ENCODE peak calls at places on chromosome 12, in six cellular contexts. One of them, this sample, is unnamed.

GRCh38 chr12:56957229-56958052 is at the start of gene RDH16:
- DNase-seq in effector memory CD4-positive, alpha-beta T cell: no peak
- DNase-seq in heart left ventricle: no peak
- DNase-seq in CD8-positive, alpha-beta T cell: no peak
- DNase-seq in NT2/D1: no peak
- DNase-seq in upper lobe of right lung: no peak
- DNase-seq in this sample: no peak

GRCh38 chr12:11879306-11879705 is 191.4 kb upstream of the BCL2L14 start:
- DNase-seq in effector memory CD4-positive, alpha-beta T cell: no peak
- DNase-seq in heart left ventricle: no peak
- DNase-seq in CD8-positive, alpha-beta T cell: no peak
- DNase-seq in NT2/D1: no peak
- DNase-seq in upper lobe of right lung: no peak
- DNase-seq in this sample: no peak

GRCh38 chr12:123934829-123935228 is 37.8 kb downstream of the CCDC92 start:
- DNase-seq in effector memory CD4-positive, alpha-beta T cell: no peak
- DNase-seq in heart left ventricle: no peak
- DNase-seq in CD8-positive, alpha-beta T cell: no peak
- DNase-seq in NT2/D1: no peak
- DNase-seq in upper lobe of right lung: peak
- DNase-seq in this sample: no peak

GRCh38 chr12:124399622-124400021 is 104.7 kb downstream of the RFLNA start:
- DNase-seq in effector memory CD4-positive, alpha-beta T cell: no peak
- DNase-seq in heart left ventricle: no peak
- DNase-seq in CD8-positive, alpha-beta T cell: no peak
- DNase-seq in NT2/D1: peak
- DNase-seq in upper lobe of right lung: no peak
- DNase-seq in this sample: no peak

GRCh38 chr12:14422516-14423230 is 57.2 kb downstream of the ATF7IP start:
- DNase-seq in effector memory CD4-positive, alpha-beta T cell: no peak
- DNase-seq in heart left ventricle: no peak
- DNase-seq in CD8-positive, alpha-beta T cell: no peak
- DNase-seq in NT2/D1: no peak
- DNase-seq in upper lobe of right lung: no peak
- DNase-seq in this sample: no peak

GRCh38 chr12:113569841-113570240 is 98.2 kb upstream of the LHX5 start:
- DNase-seq in effector memory CD4-positive, alpha-beta T cell: no peak
- DNase-seq in heart left ventricle: no peak
- DNase-seq in CD8-positive, alpha-beta T cell: no peak
- DNase-seq in NT2/D1: no peak
- DNase-seq in upper lobe of right lung: no peak
- DNase-seq in this sample: no peak

GRCh38 chr12:49121047-49121696 is 10.0 kb downstream of the TUBA1B start:
- DNase-seq in effector memory CD4-positive, alpha-beta T cell: no peak
- DNase-seq in heart left ventricle: no peak
- DNase-seq in CD8-positive, alpha-beta T cell: no peak
- DNase-seq in NT2/D1: peak
- DNase-seq in upper lobe of right lung: no peak
- DNase-seq in this sample: peak

GRCh38 chr12:127107744-127108143 is 1159.2 kb upstream of the TMEM132C start:
- DNase-seq in effector memory CD4-positive, alpha-beta T cell: no peak
- DNase-seq in heart left ventricle: no peak
- DNase-seq in CD8-positive, alpha-beta T cell: no peak
- DNase-seq in NT2/D1: no peak
- DNase-seq in upper lobe of right lung: no peak
- DNase-seq in this sample: no peak

GRCh38 chr12:18277196-18277595 is 15.9 kb downstream of the PIK3C2G start:
- DNase-seq in effector memory CD4-positive, alpha-beta T cell: no peak
- DNase-seq in heart left ventricle: no peak
- DNase-seq in CD8-positive, alpha-beta T cell: no peak
- DNase-seq in NT2/D1: no peak
- DNase-seq in upper lobe of right lung: no peak
- DNase-seq in this sample: no peak

GRCh38 chr12:45619736-45620135 is 109.8 kb upstream of the ARID2 start:
- DNase-seq in effector memory CD4-positive, alpha-beta T cell: no peak
- DNase-seq in heart left ventricle: no peak
- DNase-seq in CD8-positive, alpha-beta T cell: no peak
- DNase-seq in NT2/D1: no peak
- DNase-seq in upper lobe of right lung: no peak
- DNase-seq in this sample: no peak

GRCh38 chr12:30585877-30586276 is 109.8 kb downstream of the IPO8 start:
- DNase-seq in effector memory CD4-positive, alpha-beta T cell: no peak
- DNase-seq in heart left ventricle: no peak
- DNase-seq in CD8-positive, alpha-beta T cell: no peak
- DNase-seq in NT2/D1: no peak
- DNase-seq in upper lobe of right lung: no peak
- DNase-seq in this sample: no peak

GRCh38 chr12:8032242-8033152 is at the start of gene FOXJ2:
- DNase-seq in effector memory CD4-positive, alpha-beta T cell: peak
- DNase-seq in heart left ventricle: peak
- DNase-seq in CD8-positive, alpha-beta T cell: peak
- DNase-seq in NT2/D1: peak
- DNase-seq in upper lobe of right lung: peak
- DNase-seq in this sample: peak

GRCh38 chr12:8953773-8954402 is 4.4 kb upstream of the M6PR start:
- DNase-seq in effector memory CD4-positive, alpha-beta T cell: peak
- DNase-seq in heart left ventricle: no peak
- DNase-seq in CD8-positive, alpha-beta T cell: peak
- DNase-seq in NT2/D1: no peak
- DNase-seq in upper lobe of right lung: no peak
- DNase-seq in this sample: no peak

GRCh38 chr12:98955284-98955683 is 310.2 kb downstream of the APAF1 start:
- DNase-seq in effector memory CD4-positive, alpha-beta T cell: no peak
- DNase-seq in heart left ventricle: no peak
- DNase-seq in CD8-positive, alpha-beta T cell: no peak
- DNase-seq in NT2/D1: peak
- DNase-seq in upper lobe of right lung: no peak
- DNase-seq in this sample: no peak

GRCh38 chr12:106118-106561 is 39.6 kb downstream of the IQSEC3 start:
- DNase-seq in effector memory CD4-positive, alpha-beta T cell: no peak
- DNase-seq in heart left ventricle: no peak
- DNase-seq in CD8-positive, alpha-beta T cell: no peak
- DNase-seq in NT2/D1: no peak
- DNase-seq in upper lobe of right lung: peak
- DNase-seq in this sample: peak

GRCh38 chr12:65827827-65828231 is 3.5 kb downstream of the HMGA2 start:
- DNase-seq in effector memory CD4-positive, alpha-beta T cell: no peak
- DNase-seq in heart left ventricle: no peak
- DNase-seq in CD8-positive, alpha-beta T cell: no peak
- DNase-seq in NT2/D1: no peak
- DNase-seq in upper lobe of right lung: no peak
- DNase-seq in this sample: no peak

GRCh38 chr12:124630791-124631313 is 63.4 kb upstream of the NCOR2 start:
- DNase-seq in effector memory CD4-positive, alpha-beta T cell: no peak
- DNase-seq in heart left ventricle: no peak
- DNase-seq in CD8-positive, alpha-beta T cell: no peak
- DNase-seq in NT2/D1: peak
- DNase-seq in upper lobe of right lung: no peak
- DNase-seq in this sample: no peak

GRCh38 chr12:123705935-123706334 is 6.2 kb upstream of the ATP6V0A2 start:
- DNase-seq in effector memory CD4-positive, alpha-beta T cell: no peak
- DNase-seq in heart left ventricle: no peak
- DNase-seq in CD8-positive, alpha-beta T cell: no peak
- DNase-seq in NT2/D1: no peak
- DNase-seq in upper lobe of right lung: no peak
- DNase-seq in this sample: no peak

GRCh38 chr12:13941258-13942249 is 39.8 kb downstream of the GRIN2B start:
- DNase-seq in effector memory CD4-positive, alpha-beta T cell: no peak
- DNase-seq in heart left ventricle: no peak
- DNase-seq in CD8-positive, alpha-beta T cell: no peak
- DNase-seq in NT2/D1: peak
- DNase-seq in upper lobe of right lung: no peak
- DNase-seq in this sample: no peak

GRCh38 chr12:68792952-68793351 is 15.0 kb upstream of the MDM2 start:
- DNase-seq in effector memory CD4-positive, alpha-beta T cell: no peak
- DNase-seq in heart left ventricle: no peak
- DNase-seq in CD8-positive, alpha-beta T cell: no peak
- DNase-seq in NT2/D1: no peak
- DNase-seq in upper lobe of right lung: no peak
- DNase-seq in this sample: no peak

GRCh38 chr12:107109726-107110518 is 16.6 kb upstream of the CRY1 start:
- DNase-seq in effector memory CD4-positive, alpha-beta T cell: no peak
- DNase-seq in heart left ventricle: no peak
- DNase-seq in CD8-positive, alpha-beta T cell: no peak
- DNase-seq in NT2/D1: no peak
- DNase-seq in upper lobe of right lung: no peak
- DNase-seq in this sample: no peak

GRCh38 chr12:34347367-34347766 is 325.1 kb downstream of the ALG10 start:
- DNase-seq in effector memory CD4-positive, alpha-beta T cell: no peak
- DNase-seq in heart left ventricle: no peak
- DNase-seq in CD8-positive, alpha-beta T cell: no peak
- DNase-seq in NT2/D1: peak
- DNase-seq in upper lobe of right lung: no peak
- DNase-seq in this sample: no peak

GRCh38 chr12:39006286-39006685 is 100.9 kb upstream of the CPNE8 start:
- DNase-seq in effector memory CD4-positive, alpha-beta T cell: no peak
- DNase-seq in heart left ventricle: no peak
- DNase-seq in CD8-positive, alpha-beta T cell: no peak
- DNase-seq in NT2/D1: no peak
- DNase-seq in upper lobe of right lung: no peak
- DNase-seq in this sample: no peak

GRCh38 chr12:12275874-12276273 is 9.0 kb upstream of the LRP6 start:
- DNase-seq in effector memory CD4-positive, alpha-beta T cell: no peak
- DNase-seq in heart left ventricle: no peak
- DNase-seq in CD8-positive, alpha-beta T cell: no peak
- DNase-seq in NT2/D1: no peak
- DNase-seq in upper lobe of right lung: no peak
- DNase-seq in this sample: no peak

DNA sequence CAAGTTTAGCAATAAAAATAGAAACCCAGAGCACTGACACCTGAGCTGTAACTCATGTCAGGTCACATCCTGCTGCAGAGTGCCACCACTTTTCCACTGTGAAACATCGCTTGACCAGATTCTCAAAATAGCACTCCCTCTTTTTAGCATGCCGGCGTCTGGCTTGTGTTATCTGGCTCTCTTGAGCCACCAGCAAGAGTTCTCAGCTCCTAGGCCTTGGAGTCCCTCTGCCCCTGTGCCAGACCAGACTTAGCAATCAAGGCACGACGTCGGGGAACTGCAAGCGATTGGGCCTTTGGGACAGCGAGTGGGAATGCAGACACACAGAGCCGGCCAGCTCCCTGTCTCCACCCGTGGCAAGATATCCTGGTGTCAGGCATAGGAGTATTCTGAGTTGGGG is 52.5 kb downstream of the SPIC start:
- DNase-seq in effector memory CD4-positive, alpha-beta T cell: no peak
- DNase-seq in heart left ventricle: peak
- DNase-seq in CD8-positive, alpha-beta T cell: no peak
- DNase-seq in NT2/D1: no peak
- DNase-seq in upper lobe of right lung: no peak
- DNase-seq in this sample: no peak
- H3K4me3 ChIP-seq in effector memory CD4-positive, alpha-beta T cell: no peak
- H3K4me3 ChIP-seq in heart left ventricle: no peak
- H3K4me3 ChIP-seq in CD8-positive, alpha-beta T cell: no peak
- H3K4me3 ChIP-seq in NT2/D1: no peak
- H3K4me3 ChIP-seq in upper lobe of right lung: no peak
- H3K4me3 ChIP-seq in this sample: no peak

GRCh38 chr12:104292872-104293794 is 10.4 kb upstream of the EID3 start:
- DNase-seq in effector memory CD4-positive, alpha-beta T cell: no peak
- DNase-seq in heart left ventricle: no peak
- DNase-seq in CD8-positive, alpha-beta T cell: no peak
- DNase-seq in NT2/D1: no peak
- DNase-seq in upper lobe of right lung: no peak
- DNase-seq in this sample: no peak
- H3K4me3 ChIP-seq in effector memory CD4-positive, alpha-beta T cell: no peak
- H3K4me3 ChIP-seq in heart left ventricle: no peak
- H3K4me3 ChIP-seq in CD8-positive, alpha-beta T cell: no peak
- H3K4me3 ChIP-seq in NT2/D1: no peak
- H3K4me3 ChIP-seq in upper lobe of right lung: no peak
- H3K4me3 ChIP-seq in this sample: no peak

GRCh38 chr12:94644141-94644575 is 6.2 kb downstream of the TMCC3 start:
- DNase-seq in effector memory CD4-positive, alpha-beta T cell: no peak
- DNase-seq in heart left ventricle: no peak
- DNase-seq in CD8-positive, alpha-beta T cell: no peak
- DNase-seq in NT2/D1: no peak
- DNase-seq in upper lobe of right lung: no peak
- DNase-seq in this sample: no peak
- H3K4me3 ChIP-seq in effector memory CD4-positive, alpha-beta T cell: no peak
- H3K4me3 ChIP-seq in heart left ventricle: no peak
- H3K4me3 ChIP-seq in CD8-positive, alpha-beta T cell: no peak
- H3K4me3 ChIP-seq in NT2/D1: no peak
- H3K4me3 ChIP-seq in upper lobe of right lung: peak
- H3K4me3 ChIP-seq in this sample: no peak

DNA sequence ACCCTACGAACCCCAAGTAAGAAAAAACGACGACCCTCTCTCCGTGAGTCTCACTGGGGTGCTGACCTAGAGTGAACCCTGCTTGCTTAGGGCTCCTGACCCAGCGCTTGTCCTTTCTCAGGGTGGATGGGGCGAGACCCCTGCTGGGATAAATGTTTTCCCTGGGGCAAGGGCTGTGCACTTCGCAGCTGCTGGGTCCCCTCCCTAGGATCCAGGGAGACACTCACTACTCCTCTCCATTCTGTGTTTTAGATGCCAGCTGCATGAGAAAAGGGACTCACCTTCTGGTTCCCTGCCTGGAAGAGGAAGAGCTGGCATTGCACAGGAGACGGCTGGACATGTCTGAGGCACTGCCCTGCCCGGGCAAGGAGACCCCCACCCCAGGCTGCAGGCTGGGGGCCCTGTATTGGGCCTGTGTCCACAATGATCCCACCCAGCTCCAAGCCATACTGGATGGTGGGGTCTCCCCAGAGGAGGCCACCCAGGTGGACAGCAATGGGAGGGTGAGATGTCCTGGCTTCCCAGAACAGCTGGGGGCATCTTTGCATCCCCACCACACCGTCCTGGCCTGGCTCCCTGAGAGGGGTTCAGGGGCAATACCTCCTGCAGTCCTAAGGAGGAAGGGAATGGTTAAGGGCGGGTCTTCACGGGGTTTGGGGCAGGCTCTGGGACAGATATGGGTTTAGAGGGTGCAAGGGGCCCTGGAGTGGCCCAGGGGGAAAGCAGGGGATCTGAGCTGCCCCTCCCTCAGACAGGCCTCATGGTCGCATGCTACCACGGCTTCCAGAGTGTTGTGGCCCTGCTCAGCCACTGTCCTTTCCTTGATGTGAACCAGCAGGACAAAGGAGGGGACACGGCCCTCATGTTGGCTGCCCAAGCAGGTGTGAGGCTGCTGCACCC is 663 bp downstream of the ANKRD33 start:
- DNase-seq in effector memory CD4-positive, alpha-beta T cell: no peak
- DNase-seq in heart left ventricle: peak
- DNase-seq in CD8-positive, alpha-beta T cell: no peak
- DNase-seq in NT2/D1: no peak
- DNase-seq in upper lobe of right lung: peak
- DNase-seq in this sample: peak
- H3K4me3 ChIP-seq in effector memory CD4-positive, alpha-beta T cell: no peak
- H3K4me3 ChIP-seq in heart left ventricle: no peak
- H3K4me3 ChIP-seq in CD8-positive, alpha-beta T cell: no peak
- H3K4me3 ChIP-seq in NT2/D1: no peak
- H3K4me3 ChIP-seq in upper lobe of right lung: no peak
- H3K4me3 ChIP-seq in this sample: no peak

GRCh38 chr12:108122644-108123043 is 6.4 kb upstream of the WSCD2 start:
- DNase-seq in effector memory CD4-positive, alpha-beta T cell: no peak
- DNase-seq in heart left ventricle: no peak
- DNase-seq in CD8-positive, alpha-beta T cell: no peak
- DNase-seq in NT2/D1: no peak
- DNase-seq in upper lobe of right lung: no peak
- DNase-seq in this sample: no peak
- H3K4me3 ChIP-seq in effector memory CD4-positive, alpha-beta T cell: no peak
- H3K4me3 ChIP-seq in heart left ventricle: no peak
- H3K4me3 ChIP-seq in CD8-positive, alpha-beta T cell: no peak
- H3K4me3 ChIP-seq in NT2/D1: no peak
- H3K4me3 ChIP-seq in upper lobe of right lung: no peak
- H3K4me3 ChIP-seq in this sample: no peak